ENCODE peak calls at places on chromosomes 5 and 9, in eight cellular contexts. One of them, this sample, is unnamed.

GRCh38 chr5:174837919-174838902 is 113.8 kb downstream of the MSX2 start:
- DNase-seq in IMR-90: peak
- DNase-seq in body of pancreas: peak
- DNase-seq in tibial nerve: peak
- DNase-seq in ovary: no peak
- DNase-seq in stomach: no peak
- DNase-seq in adrenal gland: peak
- DNase-seq in GM12878: no peak
- DNase-seq in this sample: no peak

GRCh38 chr5:59790399-59791130 is 103.0 kb downstream of the PDE4D start:
- DNase-seq in tibial nerve: no peak
- DNase-seq in GM12878: no peak
- DNase-seq in IMR-90: no peak
- DNase-seq in adrenal gland: no peak
- DNase-seq in body of pancreas: no peak
- DNase-seq in ovary: no peak
- DNase-seq in stomach: no peak
- DNase-seq in this sample: no peak

GRCh38 chr9:21923694-21924093 is 70.5 kb downstream of the CDKN2A start:
- DNase-seq in tibial nerve: no peak
- DNase-seq in body of pancreas: no peak
- DNase-seq in ovary: no peak
- DNase-seq in adrenal gland: no peak
- DNase-seq in IMR-90: no peak
- DNase-seq in stomach: no peak
- DNase-seq in GM12878: no peak
- DNase-seq in this sample: no peak

GRCh38 chr5:92775711-92776615 is 805.1 kb downstream of the NR2F1-AS1 start:
- DNase-seq in IMR-90: peak
- DNase-seq in adrenal gland: no peak
- DNase-seq in body of pancreas: no peak
- DNase-seq in GM12878: no peak
- DNase-seq in stomach: no peak
- DNase-seq in tibial nerve: no peak
- DNase-seq in ovary: no peak
- DNase-seq in this sample: no peak

GRCh38 chr5:178477224-178478201 is 112.7 kb downstream of the COL23A1 start:
- DNase-seq in IMR-90: no peak
- DNase-seq in adrenal gland: no peak
- DNase-seq in stomach: no peak
- DNase-seq in body of pancreas: no peak
- DNase-seq in ovary: no peak
- DNase-seq in tibial nerve: no peak
- DNase-seq in GM12878: no peak
- DNase-seq in this sample: peak

GRCh38 chr5:67315082-67315801 is 118.6 kb upstream of the CD180 start:
- DNase-seq in IMR-90: peak
- DNase-seq in GM12878: no peak
- DNase-seq in body of pancreas: no peak
- DNase-seq in tibial nerve: no peak
- DNase-seq in ovary: no peak
- DNase-seq in adrenal gland: peak
- DNase-seq in stomach: no peak
- DNase-seq in this sample: no peak

GRCh38 chr5:20556364-20556763 is 568.4 kb upstream of the CDH18 start:
- DNase-seq in tibial nerve: no peak
- DNase-seq in ovary: no peak
- DNase-seq in body of pancreas: no peak
- DNase-seq in stomach: no peak
- DNase-seq in adrenal gland: no peak
- DNase-seq in GM12878: no peak
- DNase-seq in IMR-90: no peak
- DNase-seq in this sample: no peak

GRCh38 chr9:15033316-15033715 is 123.1 kb upstream of the FREM1 start:
- DNase-seq in GM12878: no peak
- DNase-seq in tibial nerve: no peak
- DNase-seq in body of pancreas: no peak
- DNase-seq in adrenal gland: no peak
- DNase-seq in IMR-90: no peak
- DNase-seq in stomach: no peak
- DNase-seq in ovary: no peak
- DNase-seq in this sample: no peak

GRCh38 chr5:15452030-15452429 is 48.0 kb upstream of the FBXL7 start:
- DNase-seq in ovary: no peak
- DNase-seq in IMR-90: no peak
- DNase-seq in body of pancreas: no peak
- DNase-seq in adrenal gland: no peak
- DNase-seq in stomach: no peak
- DNase-seq in GM12878: no peak
- DNase-seq in tibial nerve: no peak
- DNase-seq in this sample: no peak

GRCh38 chr9:110640736-110641135 is 27.9 kb upstream of the MUSK start:
- DNase-seq in body of pancreas: no peak
- DNase-seq in stomach: no peak
- DNase-seq in ovary: no peak
- DNase-seq in GM12878: no peak
- DNase-seq in IMR-90: no peak
- DNase-seq in adrenal gland: no peak
- DNase-seq in tibial nerve: no peak
- DNase-seq in this sample: no peak

GRCh38 chr5:15571618-15572017 is 71.6 kb downstream of the FBXL7 start:
- DNase-seq in IMR-90: no peak
- DNase-seq in stomach: no peak
- DNase-seq in adrenal gland: no peak
- DNase-seq in body of pancreas: no peak
- DNase-seq in GM12878: no peak
- DNase-seq in ovary: no peak
- DNase-seq in tibial nerve: no peak
- DNase-seq in this sample: no peak

GRCh38 chr9:137589441-137590122 is 730 bp downstream of the ZMYND19 start:
- DNase-seq in body of pancreas: no peak
- DNase-seq in IMR-90: no peak
- DNase-seq in GM12878: no peak
- DNase-seq in tibial nerve: no peak
- DNase-seq in stomach: no peak
- DNase-seq in ovary: no peak
- DNase-seq in adrenal gland: peak
- DNase-seq in this sample: peak

GRCh38 chr5:129094087-129094923 is at the start of gene ISOC1:
- DNase-seq in adrenal gland: peak
- DNase-seq in stomach: peak
- DNase-seq in ovary: peak
- DNase-seq in GM12878: peak
- DNase-seq in IMR-90: peak
- DNase-seq in tibial nerve: peak
- DNase-seq in body of pancreas: peak
- DNase-seq in this sample: peak

GRCh38 chr5:39674209-39675082 is 249.7 kb upstream of the DAB2 start:
- DNase-seq in IMR-90: no peak
- DNase-seq in GM12878: no peak
- DNase-seq in stomach: no peak
- DNase-seq in ovary: no peak
- DNase-seq in body of pancreas: no peak
- DNase-seq in adrenal gland: no peak
- DNase-seq in tibial nerve: no peak
- DNase-seq in this sample: no peak

GRCh38 chr5:109533847-109534272 is 124.1 kb upstream of the PJA2 start:
- DNase-seq in ovary: no peak
- DNase-seq in GM12878: no peak
- DNase-seq in tibial nerve: no peak
- DNase-seq in stomach: no peak
- DNase-seq in IMR-90: no peak
- DNase-seq in adrenal gland: no peak
- DNase-seq in body of pancreas: no peak
- DNase-seq in this sample: no peak

GRCh38 chr9:5442400-5443011 is 4.8 kb upstream of the PLGRKT start:
- DNase-seq in tibial nerve: no peak
- DNase-seq in ovary: no peak
- DNase-seq in body of pancreas: peak
- DNase-seq in adrenal gland: peak
- DNase-seq in GM12878: no peak
- DNase-seq in IMR-90: peak
- DNase-seq in stomach: peak
- DNase-seq in this sample: peak

GRCh38 chr5:39080597-39081204 is 6.5 kb upstream of the RICTOR start:
- DNase-seq in GM12878: no peak
- DNase-seq in stomach: peak
- DNase-seq in IMR-90: peak
- DNase-seq in ovary: peak
- DNase-seq in tibial nerve: peak
- DNase-seq in adrenal gland: peak
- DNase-seq in body of pancreas: peak
- DNase-seq in this sample: peak

GRCh38 chr5:134101686-134102439 is 12.6 kb upstream of the TCF7 start:
- DNase-seq in stomach: peak
- DNase-seq in body of pancreas: peak
- DNase-seq in adrenal gland: peak
- DNase-seq in GM12878: peak
- DNase-seq in ovary: peak
- DNase-seq in tibial nerve: peak
- DNase-seq in IMR-90: no peak
- DNase-seq in this sample: peak
- TF ChIP-seq POLR2A in stomach: no peak
- TF ChIP-seq POLR2A in body of pancreas: no peak
- TF ChIP-seq POLR2A in adrenal gland: no peak
- TF ChIP-seq POLR2A in GM12878: peak
- TF ChIP-seq POLR2A in ovary: no peak
- TF ChIP-seq POLR2A in tibial nerve: no peak
- TF ChIP-seq POLR2A in IMR-90: no peak
- TF ChIP-seq POLR2A in this sample: no peak

GRCh38 chr5:132466453-132467291 is 23.9 kb downstream of the IRF1 start:
- DNase-seq in adrenal gland: peak
- DNase-seq in stomach: peak
- DNase-seq in GM12878: peak
- DNase-seq in body of pancreas: peak
- DNase-seq in tibial nerve: no peak
- DNase-seq in IMR-90: peak
- DNase-seq in ovary: no peak
- DNase-seq in this sample: peak
- TF ChIP-seq POLR2A in adrenal gland: no peak
- TF ChIP-seq POLR2A in stomach: no peak
- TF ChIP-seq POLR2A in GM12878: no peak
- TF ChIP-seq POLR2A in body of pancreas: no peak
- TF ChIP-seq POLR2A in tibial nerve: no peak
- TF ChIP-seq POLR2A in IMR-90: no peak
- TF ChIP-seq POLR2A in ovary: no peak
- TF ChIP-seq POLR2A in this sample: no peak

GRCh38 chr9:128829477-128830251 is at the start of gene SPOUT1:
- DNase-seq in adrenal gland: peak
- DNase-seq in stomach: peak
- DNase-seq in GM12878: peak
- DNase-seq in IMR-90: peak
- DNase-seq in tibial nerve: peak
- DNase-seq in body of pancreas: peak
- DNase-seq in ovary: peak
- DNase-seq in this sample: peak
- TF ChIP-seq POLR2A in adrenal gland: peak
- TF ChIP-seq POLR2A in stomach: no peak
- TF ChIP-seq POLR2A in GM12878: peak
- TF ChIP-seq POLR2A in IMR-90: peak
- TF ChIP-seq POLR2A in tibial nerve: no peak
- TF ChIP-seq POLR2A in body of pancreas: no peak
- TF ChIP-seq POLR2A in ovary: peak
- TF ChIP-seq POLR2A in this sample: peak

DNA sequence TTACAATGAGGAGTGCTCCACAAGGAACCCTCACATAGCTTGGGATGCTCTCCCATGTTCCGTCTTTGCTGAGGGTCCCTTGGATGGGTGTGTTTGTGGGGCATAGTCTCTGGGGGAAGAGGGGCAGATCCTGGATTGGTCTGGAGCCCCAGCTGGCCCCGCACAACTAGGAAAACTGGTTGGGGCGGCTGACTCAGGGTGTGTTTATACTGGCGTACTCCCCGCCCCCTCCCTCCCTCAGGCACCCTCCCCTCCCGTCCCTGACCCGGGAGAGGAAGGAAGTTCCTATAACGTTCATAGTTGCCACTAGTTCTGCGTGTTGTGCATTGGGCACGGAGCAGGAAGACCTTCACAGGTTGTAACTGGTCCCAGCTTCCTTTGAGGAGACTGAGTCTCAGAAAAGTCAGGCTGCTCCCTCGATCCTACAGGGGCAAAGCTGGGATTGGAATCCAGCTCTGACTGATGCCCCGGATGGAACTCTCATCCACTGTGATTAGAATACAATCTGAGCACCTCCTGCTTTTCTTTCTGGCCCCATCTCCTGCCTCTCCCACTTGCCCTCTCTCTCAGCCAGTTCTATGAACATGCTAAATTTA is 11.0 kb downstream of the IER5L start:
- DNase-seq in stomach: peak
- DNase-seq in tibial nerve: peak
- DNase-seq in ovary: peak
- DNase-seq in GM12878: no peak
- DNase-seq in adrenal gland: peak
- DNase-seq in body of pancreas: peak
- DNase-seq in IMR-90: peak
- DNase-seq in this sample: peak
- TF ChIP-seq POLR2A in stomach: no peak
- TF ChIP-seq POLR2A in tibial nerve: no peak
- TF ChIP-seq POLR2A in ovary: peak
- TF ChIP-seq POLR2A in GM12878: no peak
- TF ChIP-seq POLR2A in adrenal gland: peak
- TF ChIP-seq POLR2A in body of pancreas: no peak
- TF ChIP-seq POLR2A in IMR-90: no peak
- TF ChIP-seq POLR2A in this sample: no peak

GRCh38 chr9:114098021-114098659 is 952 bp downstream of the KIF12 start:
- DNase-seq in adrenal gland: no peak
- DNase-seq in tibial nerve: no peak
- DNase-seq in ovary: peak
- DNase-seq in GM12878: no peak
- DNase-seq in stomach: peak
- DNase-seq in body of pancreas: peak
- DNase-seq in IMR-90: no peak
- DNase-seq in this sample: peak
- TF ChIP-seq POLR2A in adrenal gland: no peak
- TF ChIP-seq POLR2A in tibial nerve: no peak
- TF ChIP-seq POLR2A in ovary: no peak
- TF ChIP-seq POLR2A in GM12878: no peak
- TF ChIP-seq POLR2A in stomach: no peak
- TF ChIP-seq POLR2A in body of pancreas: no peak
- TF ChIP-seq POLR2A in IMR-90: no peak
- TF ChIP-seq POLR2A in this sample: no peak

DNA sequence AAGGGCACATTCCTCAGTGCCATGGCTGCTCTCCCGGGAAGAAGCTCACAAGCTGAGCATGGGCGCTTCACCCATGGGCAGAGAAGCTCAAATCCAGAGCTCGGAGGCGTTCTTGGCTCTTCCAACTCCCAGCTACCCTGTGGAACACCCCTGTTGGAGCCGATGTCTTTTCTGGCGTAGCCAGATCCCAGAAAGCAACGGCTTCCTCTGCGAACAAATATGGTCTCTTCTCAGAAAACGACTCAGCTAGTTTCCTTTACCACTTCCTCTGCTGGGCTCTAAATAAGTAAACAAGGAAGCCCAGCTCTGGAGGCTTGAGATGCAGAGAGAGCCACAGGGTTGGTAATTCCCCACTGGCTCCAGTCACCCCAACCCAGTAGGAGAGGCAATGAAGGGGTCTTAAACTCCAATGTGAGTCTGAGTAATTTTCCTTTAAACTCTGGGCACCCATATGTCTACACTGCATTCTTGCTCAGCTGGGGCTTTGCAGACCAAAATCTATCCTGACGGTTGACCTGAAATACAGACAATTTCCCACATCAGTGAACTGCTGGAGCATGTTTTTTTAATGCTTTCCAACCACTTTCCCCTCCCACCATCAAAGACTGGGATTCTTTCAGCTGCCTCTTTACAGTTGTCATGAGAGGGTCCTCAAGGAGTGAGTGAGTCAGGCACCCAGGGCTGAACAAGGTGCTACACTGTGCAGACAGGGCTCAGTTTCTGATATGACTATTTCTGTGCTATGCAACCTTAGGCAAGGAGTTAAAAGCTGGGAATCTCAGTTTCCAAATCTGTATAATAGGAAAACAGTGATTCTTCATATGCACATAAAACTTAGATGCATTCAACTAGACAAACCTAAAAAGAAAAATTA is at the start of gene LCP2:
- DNase-seq in ovary: no peak
- DNase-seq in adrenal gland: no peak
- DNase-seq in tibial nerve: no peak
- DNase-seq in stomach: no peak
- DNase-seq in body of pancreas: no peak
- DNase-seq in GM12878: no peak
- DNase-seq in IMR-90: no peak
- DNase-seq in this sample: no peak
- TF ChIP-seq POLR2A in ovary: no peak
- TF ChIP-seq POLR2A in adrenal gland: no peak
- TF ChIP-seq POLR2A in tibial nerve: peak
- TF ChIP-seq POLR2A in stomach: no peak
- TF ChIP-seq POLR2A in body of pancreas: no peak
- TF ChIP-seq POLR2A in GM12878: peak
- TF ChIP-seq POLR2A in IMR-90: no peak
- TF ChIP-seq POLR2A in this sample: no peak